ENCODE peak calls at places on chromosomes 11 and 22, in ten cellular contexts. One of them, this sample, is unnamed.

GRCh38 chr11:2590131-2590950 is 109.5 kb downstream of the KCNQ1OT1 start:
- DNase-seq in stimulated activated CD8-positive, alpha-beta memory T cell treated with anti-CD3 and anti-CD28 coated beads, Interleukin-15, amount 100 ng/mL, for 4 hours: no peak
- DNase-seq in EL: no peak
- DNase-seq in Kasumi-1: no peak
- DNase-seq in stimulated activated naive CD8-positive, alpha-beta T cell treated with anti-CD3 and anti-CD28 coated beads, Interleukin-15, amount 100 ng/mL, for 72 hours: no peak
- DNase-seq in activated T-cell treated with anti-CD3 and anti-CD28 coated beads, Interleukin-2, amount 50 U/mL, for 1 hour: no peak
- DNase-seq in adrenal gland: no peak
- DNase-seq in A549: no peak
- DNase-seq in T-helper 9 cell: no peak
- DNase-seq in T-helper 2 cell: no peak
- DNase-seq in this sample: peak

GRCh38 chr11:118318112-118319030 is 13.8 kb downstream of the CD3E start:
- DNase-seq in T-helper 9 cell: no peak
- DNase-seq in A549: no peak
- DNase-seq in stimulated activated naive CD8-positive, alpha-beta T cell treated with anti-CD3 and anti-CD28 coated beads, Interleukin-15, amount 100 ng/mL, for 72 hours: no peak
- DNase-seq in EL: no peak
- DNase-seq in Kasumi-1: no peak
- DNase-seq in stimulated activated CD8-positive, alpha-beta memory T cell treated with anti-CD3 and anti-CD28 coated beads, Interleukin-15, amount 100 ng/mL, for 4 hours: no peak
- DNase-seq in activated T-cell treated with anti-CD3 and anti-CD28 coated beads, Interleukin-2, amount 50 U/mL, for 1 hour: no peak
- DNase-seq in adrenal gland: no peak
- DNase-seq in T-helper 2 cell: no peak
- DNase-seq in this sample: no peak

GRCh38 chr11:2788751-2789140 is 89.0 kb upstream of the KCNQ1OT1 start:
- DNase-seq in EL: no peak
- DNase-seq in T-helper 9 cell: no peak
- DNase-seq in A549: no peak
- DNase-seq in Kasumi-1: no peak
- DNase-seq in stimulated activated CD8-positive, alpha-beta memory T cell treated with anti-CD3 and anti-CD28 coated beads, Interleukin-15, amount 100 ng/mL, for 4 hours: no peak
- DNase-seq in adrenal gland: peak
- DNase-seq in stimulated activated naive CD8-positive, alpha-beta T cell treated with anti-CD3 and anti-CD28 coated beads, Interleukin-15, amount 100 ng/mL, for 72 hours: peak
- DNase-seq in T-helper 2 cell: no peak
- DNase-seq in activated T-cell treated with anti-CD3 and anti-CD28 coated beads, Interleukin-2, amount 50 U/mL, for 1 hour: peak
- DNase-seq in this sample: peak

GRCh38 chr11:120568572-120569307 is 57.2 kb downstream of the GRIK4 start:
- DNase-seq in Kasumi-1: no peak
- DNase-seq in stimulated activated naive CD8-positive, alpha-beta T cell treated with anti-CD3 and anti-CD28 coated beads, Interleukin-15, amount 100 ng/mL, for 72 hours: no peak
- DNase-seq in activated T-cell treated with anti-CD3 and anti-CD28 coated beads, Interleukin-2, amount 50 U/mL, for 1 hour: no peak
- DNase-seq in adrenal gland: no peak
- DNase-seq in EL: no peak
- DNase-seq in T-helper 2 cell: no peak
- DNase-seq in stimulated activated CD8-positive, alpha-beta memory T cell treated with anti-CD3 and anti-CD28 coated beads, Interleukin-15, amount 100 ng/mL, for 4 hours: no peak
- DNase-seq in T-helper 9 cell: no peak
- DNase-seq in A549: no peak
- DNase-seq in this sample: peak

GRCh38 chr11:116709970-116710369 is 62.8 kb downstream of the BUD13 start:
- DNase-seq in EL: no peak
- DNase-seq in A549: no peak
- DNase-seq in adrenal gland: no peak
- DNase-seq in Kasumi-1: no peak
- DNase-seq in activated T-cell treated with anti-CD3 and anti-CD28 coated beads, Interleukin-2, amount 50 U/mL, for 1 hour: no peak
- DNase-seq in T-helper 9 cell: no peak
- DNase-seq in stimulated activated CD8-positive, alpha-beta memory T cell treated with anti-CD3 and anti-CD28 coated beads, Interleukin-15, amount 100 ng/mL, for 4 hours: no peak
- DNase-seq in stimulated activated naive CD8-positive, alpha-beta T cell treated with anti-CD3 and anti-CD28 coated beads, Interleukin-15, amount 100 ng/mL, for 72 hours: no peak
- DNase-seq in T-helper 2 cell: no peak
- DNase-seq in this sample: no peak

GRCh38 chr11:134277176-134278001 is 1.2 kb downstream of the GLB1L3 start:
- DNase-seq in stimulated activated naive CD8-positive, alpha-beta T cell treated with anti-CD3 and anti-CD28 coated beads, Interleukin-15, amount 100 ng/mL, for 72 hours: no peak
- DNase-seq in Kasumi-1: no peak
- DNase-seq in A549: no peak
- DNase-seq in stimulated activated CD8-positive, alpha-beta memory T cell treated with anti-CD3 and anti-CD28 coated beads, Interleukin-15, amount 100 ng/mL, for 4 hours: no peak
- DNase-seq in T-helper 9 cell: no peak
- DNase-seq in T-helper 2 cell: no peak
- DNase-seq in activated T-cell treated with anti-CD3 and anti-CD28 coated beads, Interleukin-2, amount 50 U/mL, for 1 hour: no peak
- DNase-seq in adrenal gland: no peak
- DNase-seq in EL: no peak
- DNase-seq in this sample: no peak

GRCh38 chr11:105298174-105298573 is 158.6 kb upstream of the CARD18 start:
- DNase-seq in Kasumi-1: no peak
- DNase-seq in EL: peak
- DNase-seq in T-helper 9 cell: no peak
- DNase-seq in activated T-cell treated with anti-CD3 and anti-CD28 coated beads, Interleukin-2, amount 50 U/mL, for 1 hour: no peak
- DNase-seq in stimulated activated CD8-positive, alpha-beta memory T cell treated with anti-CD3 and anti-CD28 coated beads, Interleukin-15, amount 100 ng/mL, for 4 hours: no peak
- DNase-seq in T-helper 2 cell: no peak
- DNase-seq in stimulated activated naive CD8-positive, alpha-beta T cell treated with anti-CD3 and anti-CD28 coated beads, Interleukin-15, amount 100 ng/mL, for 72 hours: no peak
- DNase-seq in adrenal gland: no peak
- DNase-seq in A549: no peak
- DNase-seq in this sample: no peak

GRCh38 chr22:23789121-23789520 is 2.4 kb downstream of the SMARCB1 start:
- DNase-seq in activated T-cell treated with anti-CD3 and anti-CD28 coated beads, Interleukin-2, amount 50 U/mL, for 1 hour: no peak
- DNase-seq in adrenal gland: no peak
- DNase-seq in T-helper 2 cell: no peak
- DNase-seq in Kasumi-1: no peak
- DNase-seq in T-helper 9 cell: no peak
- DNase-seq in A549: no peak
- DNase-seq in stimulated activated naive CD8-positive, alpha-beta T cell treated with anti-CD3 and anti-CD28 coated beads, Interleukin-15, amount 100 ng/mL, for 72 hours: no peak
- DNase-seq in stimulated activated CD8-positive, alpha-beta memory T cell treated with anti-CD3 and anti-CD28 coated beads, Interleukin-15, amount 100 ng/mL, for 4 hours: no peak
- DNase-seq in EL: no peak
- DNase-seq in this sample: no peak

GRCh38 chr11:27452147-27452546 is 20.4 kb downstream of the LGR4 start:
- DNase-seq in EL: no peak
- DNase-seq in stimulated activated naive CD8-positive, alpha-beta T cell treated with anti-CD3 and anti-CD28 coated beads, Interleukin-15, amount 100 ng/mL, for 72 hours: no peak
- DNase-seq in Kasumi-1: no peak
- DNase-seq in stimulated activated CD8-positive, alpha-beta memory T cell treated with anti-CD3 and anti-CD28 coated beads, Interleukin-15, amount 100 ng/mL, for 4 hours: no peak
- DNase-seq in A549: no peak
- DNase-seq in T-helper 2 cell: no peak
- DNase-seq in activated T-cell treated with anti-CD3 and anti-CD28 coated beads, Interleukin-2, amount 50 U/mL, for 1 hour: no peak
- DNase-seq in adrenal gland: no peak
- DNase-seq in T-helper 9 cell: no peak
- DNase-seq in this sample: no peak

GRCh38 chr22:30340911-30341685 is 14.4 kb upstream of the TBC1D10A start:
- DNase-seq in stimulated activated CD8-positive, alpha-beta memory T cell treated with anti-CD3 and anti-CD28 coated beads, Interleukin-15, amount 100 ng/mL, for 4 hours: no peak
- DNase-seq in adrenal gland: peak
- DNase-seq in EL: no peak
- DNase-seq in Kasumi-1: no peak
- DNase-seq in activated T-cell treated with anti-CD3 and anti-CD28 coated beads, Interleukin-2, amount 50 U/mL, for 1 hour: no peak
- DNase-seq in T-helper 2 cell: no peak
- DNase-seq in stimulated activated naive CD8-positive, alpha-beta T cell treated with anti-CD3 and anti-CD28 coated beads, Interleukin-15, amount 100 ng/mL, for 72 hours: no peak
- DNase-seq in T-helper 9 cell: no peak
- DNase-seq in A549: no peak
- DNase-seq in this sample: no peak

GRCh38 chr11:86459682-86460460 is 85.2 kb downstream of the CCDC81 start:
- DNase-seq in stimulated activated naive CD8-positive, alpha-beta T cell treated with anti-CD3 and anti-CD28 coated beads, Interleukin-15, amount 100 ng/mL, for 72 hours: no peak
- DNase-seq in T-helper 9 cell: no peak
- DNase-seq in A549: peak
- DNase-seq in Kasumi-1: no peak
- DNase-seq in EL: peak
- DNase-seq in stimulated activated CD8-positive, alpha-beta memory T cell treated with anti-CD3 and anti-CD28 coated beads, Interleukin-15, amount 100 ng/mL, for 4 hours: no peak
- DNase-seq in T-helper 2 cell: no peak
- DNase-seq in activated T-cell treated with anti-CD3 and anti-CD28 coated beads, Interleukin-2, amount 50 U/mL, for 1 hour: no peak
- DNase-seq in adrenal gland: peak
- DNase-seq in this sample: peak

GRCh38 chr22:21682385-21683175 is 16.8 kb downstream of the PPIL2 start:
- DNase-seq in T-helper 2 cell: no peak
- DNase-seq in stimulated activated naive CD8-positive, alpha-beta T cell treated with anti-CD3 and anti-CD28 coated beads, Interleukin-15, amount 100 ng/mL, for 72 hours: no peak
- DNase-seq in stimulated activated CD8-positive, alpha-beta memory T cell treated with anti-CD3 and anti-CD28 coated beads, Interleukin-15, amount 100 ng/mL, for 4 hours: no peak
- DNase-seq in A549: no peak
- DNase-seq in Kasumi-1: no peak
- DNase-seq in EL: no peak
- DNase-seq in activated T-cell treated with anti-CD3 and anti-CD28 coated beads, Interleukin-2, amount 50 U/mL, for 1 hour: no peak
- DNase-seq in adrenal gland: no peak
- DNase-seq in T-helper 9 cell: no peak
- DNase-seq in this sample: no peak

GRCh38 chr11:1148752-1149180 is 9.0 kb upstream of the MUC5AC start:
- DNase-seq in T-helper 2 cell: no peak
- DNase-seq in stimulated activated CD8-positive, alpha-beta memory T cell treated with anti-CD3 and anti-CD28 coated beads, Interleukin-15, amount 100 ng/mL, for 4 hours: no peak
- DNase-seq in T-helper 9 cell: no peak
- DNase-seq in stimulated activated naive CD8-positive, alpha-beta T cell treated with anti-CD3 and anti-CD28 coated beads, Interleukin-15, amount 100 ng/mL, for 72 hours: no peak
- DNase-seq in adrenal gland: no peak
- DNase-seq in A549: no peak
- DNase-seq in Kasumi-1: no peak
- DNase-seq in activated T-cell treated with anti-CD3 and anti-CD28 coated beads, Interleukin-2, amount 50 U/mL, for 1 hour: no peak
- DNase-seq in EL: no peak
- DNase-seq in this sample: peak

GRCh38 chr11:134640536-134640935 is 228.5 kb upstream of the B3GAT1 start:
- DNase-seq in A549: no peak
- DNase-seq in stimulated activated CD8-positive, alpha-beta memory T cell treated with anti-CD3 and anti-CD28 coated beads, Interleukin-15, amount 100 ng/mL, for 4 hours: no peak
- DNase-seq in Kasumi-1: no peak
- DNase-seq in EL: no peak
- DNase-seq in T-helper 2 cell: no peak
- DNase-seq in stimulated activated naive CD8-positive, alpha-beta T cell treated with anti-CD3 and anti-CD28 coated beads, Interleukin-15, amount 100 ng/mL, for 72 hours: no peak
- DNase-seq in T-helper 9 cell: no peak
- DNase-seq in adrenal gland: no peak
- DNase-seq in activated T-cell treated with anti-CD3 and anti-CD28 coated beads, Interleukin-2, amount 50 U/mL, for 1 hour: no peak
- DNase-seq in this sample: no peak

GRCh38 chr11:63915961-63916836 is 765 bp downstream of the RCOR2 start:
- DNase-seq in stimulated activated naive CD8-positive, alpha-beta T cell treated with anti-CD3 and anti-CD28 coated beads, Interleukin-15, amount 100 ng/mL, for 72 hours: peak
- DNase-seq in activated T-cell treated with anti-CD3 and anti-CD28 coated beads, Interleukin-2, amount 50 U/mL, for 1 hour: peak
- DNase-seq in adrenal gland: no peak
- DNase-seq in T-helper 2 cell: no peak
- DNase-seq in EL: peak
- DNase-seq in A549: peak
- DNase-seq in stimulated activated CD8-positive, alpha-beta memory T cell treated with anti-CD3 and anti-CD28 coated beads, Interleukin-15, amount 100 ng/mL, for 4 hours: no peak
- DNase-seq in T-helper 9 cell: peak
- DNase-seq in Kasumi-1: peak
- DNase-seq in this sample: no peak

GRCh38 chr11:128305588-128305987 is 281.8 kb downstream of the ETS1 start:
- DNase-seq in T-helper 2 cell: peak
- DNase-seq in EL: no peak
- DNase-seq in T-helper 9 cell: no peak
- DNase-seq in activated T-cell treated with anti-CD3 and anti-CD28 coated beads, Interleukin-2, amount 50 U/mL, for 1 hour: no peak
- DNase-seq in A549: no peak
- DNase-seq in adrenal gland: no peak
- DNase-seq in Kasumi-1: no peak
- DNase-seq in stimulated activated CD8-positive, alpha-beta memory T cell treated with anti-CD3 and anti-CD28 coated beads, Interleukin-15, amount 100 ng/mL, for 4 hours: no peak
- DNase-seq in stimulated activated naive CD8-positive, alpha-beta T cell treated with anti-CD3 and anti-CD28 coated beads, Interleukin-15, amount 100 ng/mL, for 72 hours: no peak
- DNase-seq in this sample: no peak

GRCh38 chr11:10917802-10918201 is 59.9 kb upstream of the ZBED5 start:
- DNase-seq in T-helper 9 cell: no peak
- DNase-seq in EL: no peak
- DNase-seq in A549: no peak
- DNase-seq in stimulated activated CD8-positive, alpha-beta memory T cell treated with anti-CD3 and anti-CD28 coated beads, Interleukin-15, amount 100 ng/mL, for 4 hours: no peak
- DNase-seq in stimulated activated naive CD8-positive, alpha-beta T cell treated with anti-CD3 and anti-CD28 coated beads, Interleukin-15, amount 100 ng/mL, for 72 hours: no peak
- DNase-seq in adrenal gland: no peak
- DNase-seq in activated T-cell treated with anti-CD3 and anti-CD28 coated beads, Interleukin-2, amount 50 U/mL, for 1 hour: no peak
- DNase-seq in T-helper 2 cell: no peak
- DNase-seq in Kasumi-1: no peak
- DNase-seq in this sample: no peak

GRCh38 chr11:74460481-74461154 is 6.7 kb downstream of the KCNE3 start:
- DNase-seq in adrenal gland: no peak
- DNase-seq in T-helper 9 cell: no peak
- DNase-seq in stimulated activated CD8-positive, alpha-beta memory T cell treated with anti-CD3 and anti-CD28 coated beads, Interleukin-15, amount 100 ng/mL, for 4 hours: no peak
- DNase-seq in T-helper 2 cell: peak
- DNase-seq in A549: peak
- DNase-seq in EL: peak
- DNase-seq in Kasumi-1: peak
- DNase-seq in activated T-cell treated with anti-CD3 and anti-CD28 coated beads, Interleukin-2, amount 50 U/mL, for 1 hour: no peak
- DNase-seq in stimulated activated naive CD8-positive, alpha-beta T cell treated with anti-CD3 and anti-CD28 coated beads, Interleukin-15, amount 100 ng/mL, for 72 hours: no peak
- DNase-seq in this sample: no peak

GRCh38 chr11:10659339-10660216 is 34.0 kb downstream of the IRAG1 start:
- DNase-seq in Kasumi-1: peak
- DNase-seq in stimulated activated CD8-positive, alpha-beta memory T cell treated with anti-CD3 and anti-CD28 coated beads, Interleukin-15, amount 100 ng/mL, for 4 hours: no peak
- DNase-seq in A549: peak
- DNase-seq in stimulated activated naive CD8-positive, alpha-beta T cell treated with anti-CD3 and anti-CD28 coated beads, Interleukin-15, amount 100 ng/mL, for 72 hours: no peak
- DNase-seq in adrenal gland: peak
- DNase-seq in activated T-cell treated with anti-CD3 and anti-CD28 coated beads, Interleukin-2, amount 50 U/mL, for 1 hour: no peak
- DNase-seq in T-helper 2 cell: no peak
- DNase-seq in EL: peak
- DNase-seq in T-helper 9 cell: no peak
- DNase-seq in this sample: no peak

GRCh38 chr11:96147913-96148312 is 195.1 kb downstream of the MAML2 start:
- DNase-seq in T-helper 9 cell: no peak
- DNase-seq in activated T-cell treated with anti-CD3 and anti-CD28 coated beads, Interleukin-2, amount 50 U/mL, for 1 hour: no peak
- DNase-seq in adrenal gland: no peak
- DNase-seq in A549: no peak
- DNase-seq in Kasumi-1: no peak
- DNase-seq in stimulated activated CD8-positive, alpha-beta memory T cell treated with anti-CD3 and anti-CD28 coated beads, Interleukin-15, amount 100 ng/mL, for 4 hours: no peak
- DNase-seq in T-helper 2 cell: no peak
- DNase-seq in stimulated activated naive CD8-positive, alpha-beta T cell treated with anti-CD3 and anti-CD28 coated beads, Interleukin-15, amount 100 ng/mL, for 72 hours: no peak
- DNase-seq in EL: no peak
- DNase-seq in this sample: no peak

GRCh38 chr22:44497218-44497903 is 672 bp downstream of the RTL6 start:
- DNase-seq in activated T-cell treated with anti-CD3 and anti-CD28 coated beads, Interleukin-2, amount 50 U/mL, for 1 hour: no peak
- DNase-seq in Kasumi-1: no peak
- DNase-seq in T-helper 9 cell: no peak
- DNase-seq in stimulated activated CD8-positive, alpha-beta memory T cell treated with anti-CD3 and anti-CD28 coated beads, Interleukin-15, amount 100 ng/mL, for 4 hours: no peak
- DNase-seq in stimulated activated naive CD8-positive, alpha-beta T cell treated with anti-CD3 and anti-CD28 coated beads, Interleukin-15, amount 100 ng/mL, for 72 hours: no peak
- DNase-seq in EL: peak
- DNase-seq in A549: no peak
- DNase-seq in adrenal gland: peak
- DNase-seq in T-helper 2 cell: no peak
- DNase-seq in this sample: no peak

GRCh38 chr11:33753304-33753703 is 17.1 kb upstream of the CD59 start:
- DNase-seq in stimulated activated naive CD8-positive, alpha-beta T cell treated with anti-CD3 and anti-CD28 coated beads, Interleukin-15, amount 100 ng/mL, for 72 hours: no peak
- DNase-seq in T-helper 9 cell: no peak
- DNase-seq in EL: peak
- DNase-seq in A549: no peak
- DNase-seq in Kasumi-1: no peak
- DNase-seq in stimulated activated CD8-positive, alpha-beta memory T cell treated with anti-CD3 and anti-CD28 coated beads, Interleukin-15, amount 100 ng/mL, for 4 hours: no peak
- DNase-seq in T-helper 2 cell: peak
- DNase-seq in activated T-cell treated with anti-CD3 and anti-CD28 coated beads, Interleukin-2, amount 50 U/mL, for 1 hour: no peak
- DNase-seq in adrenal gland: no peak
- DNase-seq in this sample: no peak

This sample was measured in posterior vena cava.